ENCODE peak calls at places on chromosomes 16 and 17, in nine cellular contexts. Y is AG10803, J is HFF-Myc, Z is AG09309, F is body of pancreas, N is thoracic aorta, V is HepG2, X is HAP-1, U is hepatocyte. H is an unnamed sample.

GRCh38 chr16:88854306-88855111 is 2.2 kb downstream of the GALNS start:
- DNase-seq in J (no peak), N (no peak), Y (no peak), X (peak; percentile 34), Z (no peak), V (no peak), F (no peak), U (no peak), H (no peak)

GRCh38 chr16:57601801-57602478 is 26.5 kb upstream of the ADGRG1 start:
- DNase-seq in V (no peak), N (no peak), X (no peak), F (peak; percentile 47), U (no peak), Z (no peak), J (no peak), Y (no peak), H (no peak)

GRCh38 chr17:69606142-69606800 is 191.8 kb downstream of the MAP2K6 start:
- DNase-seq in J (no peak), N (no peak), Y (no peak), Z (no peak), X (no peak), U (no peak), F (no peak), V (no peak), H (no peak)

GRCh38 chr16:57807252-57807967 is 5.1 kb upstream of the KIFC3 start:
- DNase-seq in F (no peak), Y (no peak), V (no peak), Z (no peak), X (no peak), J (no peak), N (no peak), U (no peak), H (no peak)

GRCh38 chr17:82930924-82931695 is 91.3 kb upstream of the ZNF750 start:
- DNase-seq in U (no peak), J (no peak), Y (no peak), V (no peak), F (no peak), X (no peak), N (no peak), Z (no peak), H (no peak)

GRCh38 chr17:21018894-21019293 is 23.9 kb downstream of the USP22 start:
- DNase-seq in V (no peak), Y (no peak), F (no peak), U (no peak), X (no peak), Z (no peak), N (no peak), J (no peak), H (no peak)

GRCh38 chr16:73298562-73298961 is 250.6 kb upstream of the ZFHX3 start:
- DNase-seq in Y (peak; percentile 38), F (no peak), Z (no peak), X (no peak), N (no peak), U (peak; percentile 18), V (peak; percentile 9), J (no peak), H (no peak)

GRCh38 chr17:39753514-39754160 is 15.9 kb downstream of the GRB7 start:
- DNase-seq in Z (no peak), N (no peak), Y (no peak), U (peak; percentile 79), J (no peak), F (peak; percentile 65), V (no peak), X (no peak), H (no peak)

GRCh38 chr16:70529051-70529777 is 5.6 kb downstream of the SF3B3 start:
- DNase-seq in Z (no peak), N (no peak), U (peak; percentile 43), X (no peak), V (peak; percentile 36), Y (peak; percentile 72), J (no peak), F (no peak), H (peak; percentile 18)

GRCh38 chr16:70523013-70523620 is at the start of gene COG4:
- DNase-seq in N (peak; percentile 60), V (peak; percentile 83), J (peak; percentile 61), Y (peak; percentile 78), U (peak; percentile 93), Z (peak; percentile 32), F (peak; percentile 88), X (peak; percentile 92), H (peak; percentile 45)

GRCh38 chr16:70526403-70526802 is 2.8 kb downstream of the SF3B3 start:
- DNase-seq in X (no peak), Z (no peak), V (no peak), Y (no peak), N (no peak), U (no peak), J (no peak), F (no peak), H (no peak)

GRCh38 chr16:70523621-70524405 is at the start of gene SF3B3:
- DNase-seq in J (no peak), F (peak; percentile 77), X (peak; percentile 75), U (peak; percentile 71), V (peak; percentile 73), Z (no peak), Y (no peak), N (no peak), H (no peak)

DNA sequence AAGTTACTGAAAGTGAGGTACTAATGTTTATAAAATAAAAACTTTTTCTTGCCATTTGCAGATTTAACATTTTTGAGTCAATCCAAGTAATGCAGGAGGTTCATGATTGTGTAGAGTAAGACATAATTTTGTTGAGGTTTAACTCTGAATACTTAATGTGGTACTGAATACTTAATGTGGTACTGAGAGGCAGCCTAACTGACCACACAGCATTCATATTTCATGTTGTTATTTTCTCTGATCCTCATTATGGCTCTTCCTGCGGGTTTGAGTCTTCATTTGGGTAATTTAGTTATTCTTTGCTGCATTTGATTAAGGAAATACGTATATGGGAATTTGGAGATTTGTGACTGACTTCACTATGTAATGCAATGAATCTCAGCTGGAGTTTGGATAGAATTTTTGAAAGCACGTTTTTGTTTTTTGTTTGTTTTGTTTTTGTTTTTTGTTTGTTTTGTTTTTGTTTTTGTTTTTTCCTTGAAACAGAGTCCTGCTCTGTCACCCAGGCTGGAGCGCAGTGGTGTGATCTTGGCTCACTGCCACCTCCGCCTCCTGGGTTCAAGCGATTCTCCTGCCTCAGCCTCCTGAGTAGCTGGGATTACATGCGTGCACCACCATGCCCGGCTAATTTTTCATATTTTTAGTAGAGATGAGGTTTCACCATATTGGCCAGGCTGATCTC is 3.8 kb downstream of the SF3B3 start:
- DNase-seq in Y (no peak), X (no peak), U (no peak), N (no peak), F (no peak), V (no peak), Z (no peak), J (no peak), H (no peak)
- H3K4me3 ChIP-seq in Y (no peak overlapping the region), X (peak overlapping the region; percentile 95), U (no peak overlapping the region), N (no peak overlapping the region), F (no peak overlapping the region), V (no peak overlapping the region), Z (no peak overlapping the region), J (peak overlapping the region; percentile 84), H (no peak overlapping the region)

GRCh38 chr17:48240562-48241130 is 133.1 kb downstream of the SNX11 start:
- DNase-seq in J (no peak), Z (no peak), U (no peak), F (no peak), Y (peak; percentile 20), N (no peak), V (no peak), X (no peak), H (no peak)

GRCh38 chr17:48240122-48240521 is 132.6 kb downstream of the SNX11 start:
- DNase-seq in J (no peak), V (no peak), N (no peak), Y (no peak), Z (no peak), X (no peak), F (no peak), U (no peak), H (no peak)

GRCh38 chr17:48239603-48239995 is 132.0 kb downstream of the SNX11 start:
- DNase-seq in N (no peak), X (no peak), J (no peak), U (no peak), Y (no peak), V (no peak), F (no peak), Z (no peak), H (no peak)

GRCh38 chr17:48241131-48241591 is 133.6 kb downstream of the SNX11 start:
- DNase-seq in N (no peak), X (no peak), Z (no peak), Y (peak; percentile 81), F (peak; percentile 7), U (peak; percentile 25), V (no peak), J (peak; percentile 56), H (no peak)

DNA sequence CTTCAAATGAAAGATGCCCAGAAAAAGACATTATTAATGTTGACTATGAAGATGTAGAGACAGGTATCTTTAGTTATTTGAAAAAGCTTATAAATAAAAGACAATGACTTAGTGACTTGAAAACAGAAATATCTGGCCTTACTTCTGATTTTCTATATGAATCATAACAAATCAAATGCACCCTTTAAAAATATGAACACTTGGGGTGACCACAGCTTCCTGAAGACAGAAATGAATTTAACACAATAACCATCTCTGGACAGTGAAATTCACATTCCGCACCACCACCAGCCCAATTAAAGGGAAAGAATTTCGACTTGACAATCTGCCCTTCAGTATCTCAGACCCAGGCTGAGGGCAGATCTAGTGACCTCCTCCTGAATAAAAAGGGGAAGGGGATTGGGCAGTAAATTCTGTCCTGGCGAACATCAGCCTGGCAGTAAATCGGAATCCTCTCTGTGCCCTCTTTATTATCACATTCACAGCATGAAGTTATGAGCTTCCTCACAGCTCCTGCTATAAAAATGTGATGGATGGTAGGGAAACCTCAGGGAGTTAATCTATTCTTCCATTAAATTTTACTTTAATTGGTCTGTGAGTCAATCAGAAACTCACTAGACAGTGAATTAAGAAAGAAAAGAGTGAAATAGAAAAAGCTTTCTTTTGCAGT is 131.5 kb downstream of the SNX11 start:
- DNase-seq in Y (no peak), X (no peak), U (no peak), J (no peak), Z (no peak), N (no peak), V (no peak), F (no peak), H (no peak)
- H3K4me3 ChIP-seq in Y (no peak overlapping the region), X (no peak overlapping the region), U (no peak overlapping the region), J (no peak overlapping the region), Z (no peak overlapping the region), N (no peak overlapping the region), V (no peak overlapping the region), F (no peak overlapping the region), H (no peak overlapping the region)

GRCh38 chr17:7476951-7477350 is 2.5 kb downstream of the ZBTB4 start:
- DNase-seq in J (no peak), U (no peak), X (no peak), Z (no peak), V (no peak), Y (no peak), N (no peak), F (no peak), H (no peak)

GRCh38 chr17:7479139-7479388 is 367 bp downstream of the ZBTB4 start:
- DNase-seq in X (no peak), Y (no peak), Z (no peak), U (no peak), V (no peak), N (no peak), F (no peak), J (no peak), H (no peak)

GRCh38 chr17:7478276-7479138 is 924 bp downstream of the ZBTB4 start:
- DNase-seq in Y (peak; percentile 48), Z (no peak), U (peak; percentile 85), N (no peak), J (no peak), F (peak; percentile 66), V (no peak), X (peak; percentile 66), H (no peak)

GRCh38 chr17:7476474-7476873 is 3.0 kb downstream of the ZBTB4 start:
- DNase-seq in U (peak; percentile 47), Z (no peak), N (no peak), X (no peak), J (no peak), F (no peak), Y (peak; percentile 39), V (no peak), H (no peak)

DNA sequence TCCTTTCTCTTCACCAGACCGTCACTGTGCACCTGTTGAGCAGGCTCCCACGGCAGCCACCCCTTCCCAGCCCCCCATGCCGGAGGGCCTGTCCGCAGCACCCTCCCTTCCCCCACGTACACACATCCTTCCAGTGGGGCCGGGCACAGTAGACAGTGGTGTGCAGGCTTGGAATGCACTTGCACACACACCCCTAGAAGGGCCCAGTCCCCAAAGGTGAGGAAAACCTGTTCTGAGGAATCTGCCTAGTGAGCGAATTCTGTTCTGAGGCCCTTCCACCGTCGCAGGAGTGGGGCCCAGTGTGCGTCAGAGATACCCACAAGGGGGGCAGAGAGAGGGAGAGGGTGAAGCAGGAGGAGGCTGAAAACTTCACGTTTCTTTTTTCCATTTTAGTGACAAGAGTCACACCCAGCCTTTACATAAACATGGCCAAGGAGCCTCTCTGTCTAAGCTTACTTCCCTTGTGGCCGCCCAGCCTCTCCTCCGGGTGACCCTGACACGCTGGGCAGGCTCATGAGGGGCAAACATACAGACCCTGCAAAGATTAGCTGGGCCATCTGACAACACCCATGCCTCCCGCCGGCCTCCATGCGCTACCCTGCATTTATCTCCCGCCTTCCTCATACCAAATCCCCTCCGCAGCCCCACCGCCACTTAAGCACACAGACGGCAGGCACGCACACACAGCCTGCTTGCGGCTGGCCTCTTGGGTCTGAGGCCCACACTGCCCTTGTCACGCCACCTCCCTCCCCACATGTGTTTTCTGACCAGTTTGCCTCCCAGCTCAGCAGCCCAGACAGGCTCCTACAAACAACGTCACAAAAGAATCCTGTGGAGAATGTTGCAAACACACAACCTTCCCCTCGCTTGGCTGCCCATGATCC is 1.8 kb downstream of the ZBTB4 start:
- DNase-seq in N (no peak), U (peak; percentile 91), J (no peak), Y (peak; percentile 96), V (peak; percentile 31), X (peak; percentile 61), F (peak; percentile 63), Z (peak; percentile 86), H (peak; percentile 48)
- H3K4me3 ChIP-seq in N (peak overlapping the region; percentile 99), U (peak overlapping the region; percentile 97), J (peak overlapping the region; percentile 72), Y (peak overlapping the region; percentile 68), V (peak overlapping the region; percentile 86), X (peak overlapping the region; percentile 54), F (no peak overlapping the region), Z (peak overlapping the region; percentile 52), H (peak overlapping the region; percentile 81)

DNA sequence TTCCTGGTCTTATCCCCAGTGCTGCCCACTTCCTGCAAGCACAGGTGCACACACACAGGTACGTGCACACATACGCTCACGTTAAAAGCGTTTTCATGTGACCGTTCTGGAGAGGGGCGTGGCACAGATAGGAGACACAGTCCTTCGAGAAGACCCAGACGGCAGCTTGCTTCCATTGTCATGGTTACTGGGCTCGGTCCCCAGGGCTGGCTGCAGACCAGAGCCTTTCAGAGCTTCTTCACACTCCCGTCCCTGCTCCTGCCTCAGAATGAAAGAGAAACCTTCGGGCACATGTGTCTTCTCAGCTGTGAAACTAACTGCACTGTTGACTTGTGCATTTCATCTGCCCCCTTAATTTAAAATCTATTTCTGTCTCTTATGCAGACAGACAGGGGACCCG is 154.2 kb downstream of the PITPNC1 start:
- DNase-seq in F (peak; percentile 56), J (no peak), N (no peak), Z (no peak), X (no peak), Y (no peak), V (no peak), U (no peak), H (no peak)
- H3K4me3 ChIP-seq in F (no peak overlapping the region), J (no peak overlapping the region), N (no peak overlapping the region), Z (no peak overlapping the region), X (no peak overlapping the region), Y (no peak overlapping the region), V (no peak overlapping the region), U (no peak overlapping the region), H (no peak overlapping the region)

H was measured in skeletal muscle cell.